ENCODE peak calls at places on chromosome 1, in four cellular contexts. One of them, this sample, is unnamed.

GRCh38 chr1:55632058-55632457 is 416.9 kb upstream of the USP24 start:
- DNase-seq in C1 segment of cervical spinal cord: no peak
- DNase-seq in choroid plexus epithelial cell: peak
- DNase-seq in activated CD8-positive, alpha-beta memory T cell treated with anti-CD3 and anti-CD28 coated beads, Interleukin-2, amount 50 U/mL, for 48 hours: no peak
- DNase-seq in this sample: peak

GRCh38 chr1:233790662-233791371 is 113.7 kb upstream of the SLC35F3 start:
- DNase-seq in C1 segment of cervical spinal cord: peak
- DNase-seq in choroid plexus epithelial cell: peak
- DNase-seq in activated CD8-positive, alpha-beta memory T cell treated with anti-CD3 and anti-CD28 coated beads, Interleukin-2, amount 50 U/mL, for 48 hours: peak
- DNase-seq in this sample: peak

GRCh38 chr1:208242829-208243521 is 1.2 kb downstream of the PLXNA2 start:
- DNase-seq in C1 segment of cervical spinal cord: peak
- DNase-seq in activated CD8-positive, alpha-beta memory T cell treated with anti-CD3 and anti-CD28 coated beads, Interleukin-2, amount 50 U/mL, for 48 hours: no peak
- DNase-seq in choroid plexus epithelial cell: no peak
- DNase-seq in this sample: no peak

GRCh38 chr1:23558140-23558871 is 995 bp downstream of the ID3 start:
- DNase-seq in C1 segment of cervical spinal cord: no peak
- DNase-seq in activated CD8-positive, alpha-beta memory T cell treated with anti-CD3 and anti-CD28 coated beads, Interleukin-2, amount 50 U/mL, for 48 hours: peak
- DNase-seq in choroid plexus epithelial cell: peak
- DNase-seq in this sample: peak

GRCh38 chr1:231160851-231161710 is 777 bp upstream of the TRIM67 start:
- DNase-seq in C1 segment of cervical spinal cord: no peak
- DNase-seq in activated CD8-positive, alpha-beta memory T cell treated with anti-CD3 and anti-CD28 coated beads, Interleukin-2, amount 50 U/mL, for 48 hours: no peak
- DNase-seq in choroid plexus epithelial cell: no peak
- DNase-seq in this sample: no peak

GRCh38 chr1:66730462-66730861 is 21.8 kb upstream of the DYNLT5 start:
- DNase-seq in C1 segment of cervical spinal cord: no peak
- DNase-seq in choroid plexus epithelial cell: no peak
- DNase-seq in activated CD8-positive, alpha-beta memory T cell treated with anti-CD3 and anti-CD28 coated beads, Interleukin-2, amount 50 U/mL, for 48 hours: no peak
- DNase-seq in this sample: no peak

GRCh38 chr1:31792541-31792940 is 23.3 kb downstream of the SPOCD1 start:
- DNase-seq in choroid plexus epithelial cell: no peak
- DNase-seq in C1 segment of cervical spinal cord: no peak
- DNase-seq in activated CD8-positive, alpha-beta memory T cell treated with anti-CD3 and anti-CD28 coated beads, Interleukin-2, amount 50 U/mL, for 48 hours: peak
- DNase-seq in this sample: no peak

GRCh38 chr1:36154765-36155559 is 998 bp upstream of the MAP7D1 start:
- DNase-seq in choroid plexus epithelial cell: no peak
- DNase-seq in C1 segment of cervical spinal cord: peak
- DNase-seq in activated CD8-positive, alpha-beta memory T cell treated with anti-CD3 and anti-CD28 coated beads, Interleukin-2, amount 50 U/mL, for 48 hours: no peak
- DNase-seq in this sample: no peak

GRCh38 chr1:6864166-6864565 is 78.9 kb downstream of the CAMTA1 start:
- DNase-seq in C1 segment of cervical spinal cord: peak
- DNase-seq in activated CD8-positive, alpha-beta memory T cell treated with anti-CD3 and anti-CD28 coated beads, Interleukin-2, amount 50 U/mL, for 48 hours: no peak
- DNase-seq in choroid plexus epithelial cell: no peak
- DNase-seq in this sample: peak

GRCh38 chr1:185284533-185285244 is 32.4 kb downstream of the IVNS1ABP start:
- DNase-seq in activated CD8-positive, alpha-beta memory T cell treated with anti-CD3 and anti-CD28 coated beads, Interleukin-2, amount 50 U/mL, for 48 hours: no peak
- DNase-seq in choroid plexus epithelial cell: peak
- DNase-seq in C1 segment of cervical spinal cord: no peak
- DNase-seq in this sample: no peak

This sample was measured in astrocyte of the spinal cord.